ENCODE peak calls at places on chromosomes 13 and 19, in five cellular contexts. J is tibial nerve, R is uterus, Y is breast epithelium, C is heart left ventricle. D is an unnamed sample.

GRCh38 chr19:55600336-55601028 is 394 bp downstream of the ZNF524 start:
- DNase-seq in R (no peak), J (no peak), Y (no peak), C (no peak), D (no peak)

GRCh38 chr13:76556632-76557031 is 329.6 kb downstream of the KCTD12 start:
- DNase-seq in J (no peak), R (no peak), C (no peak), Y (no peak), D (no peak)

GRCh38 chr19:3161453-3161852 is 17.1 kb upstream of the S1PR4 start:
- DNase-seq in Y (no peak), R (no peak), J (no peak), C (no peak), D (no peak)

GRCh38 chr19:42280761-42281174 is 11.7 kb downstream of the CIC start:
- DNase-seq in J (peak; percentile 44), R (peak; percentile 90), Y (no peak), C (no peak), D (no peak)

GRCh38 chr13:49811527-49811908 is 19.0 kb upstream of the KPNA3 start:
- DNase-seq in R (no peak), J (no peak), Y (no peak), C (no peak), D (no peak)

GRCh38 chr13:79402074-79402635 is 3.9 kb downstream of the RBM26 start:
- DNase-seq in Y (no peak), C (no peak), R (no peak), J (no peak), D (no peak)

GRCh38 chr13:51534075-51534817 is 50.0 kb upstream of the WDFY2 start:
- DNase-seq in C (no peak), Y (no peak), J (peak; percentile 19), R (no peak), D (no peak)

GRCh38 chr13:111861766-111862366 is 205.1 kb upstream of the SOX1 start:
- DNase-seq in R (no peak), Y (no peak), C (no peak), J (no peak), D (peak; percentile 74)

GRCh38 chr13:20118268-20119140 is 42.3 kb downstream of the GJA3 start:
- DNase-seq in Y (no peak), C (peak; percentile 82), J (peak; percentile 10), R (peak; percentile 48), D (no peak)

GRCh38 chr19:18659281-18660050 is 22.6 kb downstream of the KLHL26 start:
- DNase-seq in Y (no peak), J (peak; percentile 34), C (peak; percentile 79), R (peak; percentile 53), D (no peak)

GRCh38 chr19:41226053-41226873 is 7.2 kb downstream of the AXL start:
- DNase-seq in Y (peak; percentile 63), C (peak; percentile 81), R (peak; percentile 79), J (peak; percentile 47), D (no peak)

GRCh38 chr13:110199046-110199831 is 107.7 kb downstream of the COL4A1 start:
- DNase-seq in R (no peak), C (no peak), Y (no peak), J (no peak), D (no peak)

GRCh38 chr19:53977991-53978731 is 13.3 kb upstream of the CACNG6 start:
- DNase-seq in R (peak; percentile 21), Y (no peak), J (peak; percentile 25), C (peak; percentile 81), D (no peak)

GRCh38 chr19:12665646-12666304 is 767 bp downstream of the MAN2B1 start:
- DNase-seq in Y (no peak), J (no peak), C (no peak), R (no peak), D (no peak)

GRCh38 chr19:43641333-43641732 is 1.7 kb upstream of the CADM4 start:
- DNase-seq in Y (no peak), J (no peak), R (no peak), C (no peak), D (no peak)

GRCh38 chr13:113378825-113379224 is 14.9 kb upstream of the GRTP1 start:
- DNase-seq in R (no peak), Y (no peak), C (no peak), J (no peak), D (no peak)

GRCh38 chr19:17109962-17110598 is 34.5 kb downstream of the MYO9B start:
- DNase-seq in Y (no peak), R (no peak), J (peak; percentile 35), C (peak; percentile 81), D (no peak)

GRCh38 chr19:35736913-35737886 is 5.1 kb downstream of the IGFLR1 start:
- DNase-seq in C (no peak), J (no peak), Y (no peak), R (no peak), D (no peak)

GRCh38 chr19:42199440-42200115 is 17.9 kb downstream of the DEDD2 start:
- DNase-seq in J (no peak), Y (no peak), R (no peak), C (peak; percentile 79), D (no peak)

GRCh38 chr13:90545070-90545840 is 802.2 kb upstream of the MIR17HG start:
- DNase-seq in C (no peak), Y (no peak), R (no peak), J (no peak), D (no peak)

GRCh38 chr19:35716735-35716984 is 1.1 kb upstream of the KMT2B start:
- DNase-seq in C (no peak), Y (no peak), J (no peak), R (no peak), D (no peak)

GRCh38 chr13:34864650-34865049 is 77.4 kb upstream of the NBEA start:
- DNase-seq in R (peak; percentile 21), Y (no peak), C (no peak), J (no peak), D (no peak)

GRCh38 chr13:83327091-83327490 is 555.2 kb downstream of the SLITRK1 start:
- DNase-seq in C (no peak), R (no peak), Y (no peak), J (no peak), D (no peak)

GRCh38 chr13:48220592-48221300 is 12.3 kb upstream of the ITM2B start:
- DNase-seq in C (no peak), J (no peak), Y (no peak), R (no peak), D (no peak)

GRCh38 chr13:48221301-48222190 is 11.5 kb upstream of the ITM2B start:
- DNase-seq in Y (no peak), J (peak; percentile 52), C (no peak), R (peak; percentile 59), D (no peak)

GRCh38 chr13:48222358-48223015 is 10.5 kb upstream of the ITM2B start:
- DNase-seq in C (peak; percentile 72), Y (no peak), J (peak; percentile 65), R (peak; percentile 62), D (no peak)

DNA sequence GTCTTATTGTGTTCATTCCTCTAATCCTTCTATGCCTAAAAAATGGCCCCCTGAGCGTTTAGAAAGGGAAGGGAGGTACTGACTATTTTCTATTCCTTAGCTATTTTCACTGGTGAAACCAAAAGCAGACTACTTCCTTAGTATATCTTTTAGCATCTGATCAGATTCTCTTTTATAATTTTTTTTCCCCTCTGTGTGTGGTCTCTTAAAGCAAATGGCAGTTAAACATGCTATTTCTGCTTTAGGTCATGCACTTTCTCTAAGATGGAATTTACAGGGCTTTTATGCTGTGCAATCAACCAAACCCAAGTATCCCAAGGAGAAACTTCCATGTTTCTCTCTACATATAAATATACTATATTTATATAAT is 10.0 kb upstream of the ITM2B start:
- DNase-seq in J (no peak), Y (no peak), R (no peak), C (no peak), D (no peak)
- H3K27ac ChIP-seq in J (peak overlapping the region; percentile 73), Y (peak overlapping the region; percentile 84), R (peak overlapping the region; percentile 88), C (peak overlapping the region; percentile 79), D (peak overlapping the region; percentile 66)

GRCh38 chr19:10292789-10293636 is 3.3 kb downstream of the ICAM5 start:
- DNase-seq in Y (no peak), C (no peak), J (no peak), R (no peak), D (no peak)
- H3K27me3 ChIP-seq in Y (peaks cover 24% of the 10 kb centered on the region), C (peaks cover 85% of the 10 kb centered on the region), J (peaks cover 97% of the 10 kb centered on the region), R (peaks cover 43% of the 10 kb centered on the region), D (peaks cover 90% of the 10 kb centered on the region)

GRCh38 chr13:31952641-31953380 is 78.8 kb upstream of the FRY start:
- DNase-seq in J (no peak), R (no peak), Y (no peak), C (peak; percentile 61), D (no peak)

GRCh38 chr13:31950121-31950810 is 81.3 kb upstream of the FRY start:
- DNase-seq in R (no peak), Y (no peak), J (no peak), C (no peak), D (no peak)

GRCh38 chr13:31947506-31947905 is 84.1 kb upstream of the FRY start:
- DNase-seq in C (no peak), J (no peak), Y (no peak), R (no peak), D (no peak)

GRCh38 chr13:31947105-31947504 is 84.5 kb upstream of the FRY start:
- DNase-seq in Y (no peak), J (no peak), C (no peak), R (no peak), D (no peak)

GRCh38 chr13:31951215-31951678 is 80.3 kb upstream of the FRY start:
- DNase-seq in Y (no peak), J (peak; percentile 48), R (no peak), C (peak; percentile 69), D (no peak)
- TF ChIP-seq POLR2A in Y (no peak), J (no peak), R (no peak), C (no peak), D (no peak)

GRCh38 chr19:28691683-28692082 is 521.3 kb downstream of the UQCRFS1 start:
- DNase-seq in J (no peak), R (no peak), Y (no peak), C (no peak), D (no peak)

GRCh38 chr19:28700176-28700575 is 512.8 kb downstream of the UQCRFS1 start:
- DNase-seq in R (no peak), C (no peak), J (no peak), Y (no peak), D (no peak)

GRCh38 chr19:28697308-28697707 is 515.6 kb downstream of the UQCRFS1 start:
- DNase-seq in Y (no peak), R (no peak), C (no peak), J (no peak), D (no peak)

DNA sequence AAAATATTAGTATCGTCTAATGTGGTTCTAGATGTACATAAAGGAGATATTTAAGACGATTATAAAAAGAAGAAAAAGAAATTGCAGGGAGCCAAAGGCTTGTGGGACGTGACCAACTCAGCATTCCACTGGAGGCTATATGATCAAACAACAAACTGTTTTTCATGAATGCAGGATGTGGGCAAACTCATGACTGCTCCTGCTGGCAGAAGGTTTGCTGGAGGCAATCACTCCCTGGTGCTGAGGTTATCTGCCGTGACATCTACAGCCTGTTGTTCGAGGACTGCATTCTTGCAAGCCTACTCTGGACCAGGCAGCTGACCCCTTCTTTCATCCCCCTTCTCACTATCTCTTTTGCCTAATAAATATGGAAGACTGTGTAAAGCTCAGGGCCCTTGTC is 518.1 kb downstream of the UQCRFS1 start:
- DNase-seq in C (no peak), J (no peak), Y (no peak), R (no peak), D (no peak)
- H3K27ac ChIP-seq in C (no peak overlapping the region), J (no peak overlapping the region), Y (no peak overlapping the region), R (no peak overlapping the region), D (no peak overlapping the region)